ENCODE peak calls at places on chromosomes 7 and 10, in five cellular contexts. X is colonic mucosa, D is coronary artery, O is testis, C is IMR-90. S is an unnamed sample.

GRCh38 chr7:28988818-28989595 is 30.9 kb upstream of the TRIL start:
- DNase-seq in O (no peak), D (no peak), X (peak), C (peak), S (no peak)

GRCh38 chr10:125117941-125118630 is 42.3 kb downstream of the CTBP2 start:
- DNase-seq in C (no peak), X (peak), O (peak), D (no peak), S (peak)

GRCh38 chr7:21413502-21413901 is 14.4 kb upstream of the SP4 start:
- DNase-seq in D (no peak), O (no peak), C (no peak), X (no peak), S (no peak)

GRCh38 chr7:19916011-19916410 is 142.6 kb upstream of the TMEM196 start:
- DNase-seq in O (no peak), D (no peak), X (no peak), C (no peak), S (no peak)

GRCh38 chr10:112624546-112625048 is 177.6 kb downstream of the VTI1A start:
- DNase-seq in X (no peak), D (no peak), O (no peak), C (no peak), S (no peak)

GRCh38 chr7:143382791-143383641 is 1.9 kb downstream of the ZYX start:
- DNase-seq in O (no peak), C (no peak), D (no peak), X (no peak), S (no peak)

GRCh38 chr10:132469197-132469942 is 68.2 kb upstream of the INPP5A start:
- DNase-seq in C (no peak), O (no peak), X (no peak), D (no peak), S (no peak)

GRCh38 chr7:157785021-157785441 is 448.2 kb downstream of the DNAJB6 start:
- DNase-seq in O (no peak), D (no peak), C (no peak), X (no peak), S (peak)

DNA sequence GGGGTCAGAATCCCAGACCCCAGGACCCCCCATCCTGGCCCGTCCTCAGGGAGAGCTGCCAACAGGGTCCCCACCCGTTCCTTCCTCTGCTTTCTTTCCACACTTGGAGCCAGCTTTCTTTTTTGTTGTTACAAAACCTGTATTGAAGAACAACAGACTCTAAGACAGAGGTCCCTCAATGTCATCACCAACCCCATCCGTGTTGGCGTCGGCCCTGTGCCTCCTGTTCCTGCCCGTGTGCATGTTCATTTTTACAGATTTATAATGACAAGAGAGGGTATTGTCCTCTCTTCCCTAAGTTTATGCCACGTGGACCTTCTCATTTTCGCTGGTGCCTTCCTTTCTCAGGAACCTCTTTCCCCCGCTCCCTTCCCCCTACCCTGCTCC is 88.2 kb upstream of the INSIG1 start:
- DNase-seq in X (no peak), D (no peak), C (no peak), O (no peak), S (no peak)
- H3K27ac ChIP-seq in X (no peak), D (peak), C (no peak), O (peak), S (no peak)

GRCh38 chr7:976901-977325 is 1.6 kb upstream of the COX19 start:
- DNase-seq in C (no peak), X (peak), O (no peak), D (no peak), S (no peak)

GRCh38 chr7:978416-979091 is 3.2 kb upstream of the COX19 start:
- DNase-seq in O (no peak), X (no peak), C (no peak), D (no peak), S (no peak)

GRCh38 chr7:978049-978346 is 2.6 kb upstream of the COX19 start:
- DNase-seq in D (no peak), C (no peak), X (no peak), O (no peak), S (no peak)

GRCh38 chr7:975702-976473 is 539 bp upstream of the COX19 start:
- DNase-seq in D (no peak), C (no peak), O (no peak), X (no peak), S (no peak)

DNA sequence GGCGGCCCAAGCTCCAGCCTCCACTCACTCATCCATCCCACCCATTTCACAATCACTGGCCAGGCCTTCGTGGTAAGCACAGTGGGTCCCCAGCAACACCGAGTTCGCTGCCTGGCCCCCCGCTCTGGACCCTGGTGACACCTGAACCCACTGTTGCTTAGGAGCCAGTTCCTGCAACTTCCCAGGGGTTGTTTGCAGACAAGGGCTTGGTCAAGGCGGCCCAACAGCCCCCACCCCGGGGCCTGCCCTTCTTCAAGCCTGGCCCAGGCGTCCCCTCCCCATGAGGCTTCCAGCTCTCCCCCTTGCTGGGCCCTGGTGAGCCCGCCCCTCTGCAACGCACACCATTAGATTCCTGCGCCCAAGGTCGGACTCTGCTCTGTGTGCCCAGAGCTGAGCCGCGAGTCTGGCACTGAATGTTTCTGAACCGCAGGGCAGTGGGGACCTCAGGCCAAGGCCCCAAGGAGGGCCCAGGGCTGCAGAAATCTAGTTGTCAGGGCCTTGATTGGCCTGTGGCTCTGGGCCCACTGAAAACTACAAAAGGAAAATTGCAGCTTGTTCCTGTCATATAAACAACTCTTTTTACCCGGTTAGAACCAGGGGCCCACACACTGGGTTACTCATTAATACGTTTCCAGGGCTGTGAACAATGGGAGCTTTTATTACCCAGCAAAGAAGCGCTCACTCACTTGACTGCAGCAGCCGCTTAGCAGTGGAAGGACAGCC is 2.1 kb upstream of the COX19 start:
- DNase-seq in O (peak), C (peak), X (peak), D (no peak), S (peak)
- H3K27ac ChIP-seq in O (peak), C (no peak), X (peak), D (no peak), S (peak)

GRCh38 chr7:27236053-27236410 is 6.6 kb upstream of the EVX1 start:
- DNase-seq in C (no peak), D (no peak), O (no peak), X (no peak), S (no peak)

GRCh38 chr7:27237735-27238334 is 4.8 kb upstream of the EVX1 start:
- DNase-seq in O (no peak), X (no peak), C (peak), D (no peak), S (no peak)

GRCh38 chr7:27238979-27239779 is 3.4 kb upstream of the EVX1 start:
- DNase-seq in O (no peak), D (no peak), X (no peak), C (no peak), S (no peak)

GRCh38 chr7:27239780-27240731 is 2.5 kb upstream of the EVX1 start:
- DNase-seq in X (no peak), C (no peak), D (no peak), O (no peak), S (no peak)

DNA sequence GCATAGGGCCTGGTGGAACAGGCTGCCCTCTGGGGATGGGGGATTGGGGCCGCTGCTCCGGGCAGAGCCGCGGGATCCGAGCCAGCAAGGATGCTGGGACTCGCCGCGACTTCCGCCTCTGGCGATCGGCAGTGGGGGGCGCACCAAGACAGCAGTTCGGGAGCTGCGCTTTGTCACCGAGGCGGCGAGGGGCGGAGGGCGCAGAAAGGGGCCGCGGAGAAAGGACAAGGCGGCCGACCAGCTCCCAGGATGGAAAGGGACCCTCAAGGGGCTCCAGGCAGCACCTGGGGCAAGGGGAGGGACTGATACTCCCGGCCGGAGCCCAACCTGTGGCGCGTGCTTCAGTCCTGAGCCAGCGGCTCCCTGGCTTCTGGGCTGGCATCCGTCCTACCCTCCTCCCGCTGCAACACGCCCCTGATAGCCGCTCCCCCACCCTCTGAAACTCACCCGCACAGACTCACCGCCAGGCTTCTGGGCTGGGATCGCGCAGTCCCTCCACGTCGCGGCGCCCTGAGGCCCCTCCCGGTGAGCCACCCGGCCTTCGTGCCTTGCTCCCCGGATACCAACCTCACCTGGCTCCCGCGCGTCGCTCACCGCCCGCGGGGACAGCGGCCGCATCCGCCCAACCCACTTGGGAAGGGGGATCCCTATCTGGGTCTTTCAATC is 7.1 kb upstream of the EVX1 start:
- DNase-seq in X (peak), C (no peak), D (no peak), O (peak), S (no peak)
- H3K27ac ChIP-seq in X (no peak), C (no peak), D (no peak), O (no peak), S (no peak)

GRCh38 chr7:36497775-36498174 is 108.1 kb downstream of the ANLN start:
- DNase-seq in X (no peak), O (no peak), C (no peak), D (no peak), S (no peak)
- H3K27ac ChIP-seq in X (no peak), O (no peak), C (no peak), D (no peak), S (no peak)